ENCODE peak calls at places on chromosomes 2 and 18, in eight cellular contexts. I is lung, M is WERI-Rb-1, D is Panc1, N is IMR-90, C is brain microvascular endothelial cell, K is MM.1S, T is HL-60. V is an unnamed sample.

GRCh38 chr2:102915128-102915527 is 153.3 kb downstream of the TMEM182 start:
- DNase-seq in I (no peak), M (no peak), D (peak; percentile 7), N (peak; percentile 45), C (peak; percentile 1), K (no peak), T (no peak), V (peak; percentile 52)

GRCh38 chr18:79489048-79489899 is 93.5 kb downstream of the NFATC1 start:
- DNase-seq in I (no peak), M (no peak), D (no peak), N (no peak), C (no peak), K (no peak), T (no peak), V (no peak)

GRCh38 chr2:213001285-213001910 is 150.0 kb downstream of the IKZF2 start:
- DNase-seq in I (no peak), M (no peak), D (no peak), N (no peak), C (no peak), K (no peak), T (no peak), V (peak; percentile 13)

GRCh38 chr18:10195529-10195928 is 258.9 kb upstream of the APCDD1 start:
- DNase-seq in I (no peak), M (no peak), D (no peak), N (no peak), C (no peak), K (no peak), T (no peak), V (no peak)

GRCh38 chr2:123717616-123718279 is 307.3 kb upstream of the CNTNAP5 start:
- DNase-seq in I (no peak), M (no peak), D (no peak), N (no peak), C (no peak), K (no peak), T (no peak), V (no peak)

GRCh38 chr18:46810481-46811000 is 53.7 kb upstream of the ST8SIA5 start:
- DNase-seq in I (no peak), M (no peak), D (no peak), N (no peak), C (no peak), K (no peak), T (no peak), V (no peak)

GRCh38 chr2:100733344-100734187 is 86.4 kb upstream of the NPAS2 start:
- DNase-seq in I (peak; percentile 60), M (no peak), D (no peak), N (peak; percentile 75), C (peak; percentile 53), K (no peak), T (peak; percentile 95), V (peak; percentile 98)

GRCh38 chr2:177317857-177318256 is 53.3 kb upstream of the NFE2L2 start:
- DNase-seq in I (no peak), M (no peak), D (no peak), N (no peak), C (no peak), K (no peak), T (no peak), V (no peak)

GRCh38 chr2:38835015-38835601 is 40.6 kb downstream of the DHX57 start:
- DNase-seq in I (no peak), M (no peak), D (no peak), N (peak; percentile 28), C (peak; percentile 6), K (peak; percentile 34), T (peak; percentile 18), V (peak; percentile 31)

DNA sequence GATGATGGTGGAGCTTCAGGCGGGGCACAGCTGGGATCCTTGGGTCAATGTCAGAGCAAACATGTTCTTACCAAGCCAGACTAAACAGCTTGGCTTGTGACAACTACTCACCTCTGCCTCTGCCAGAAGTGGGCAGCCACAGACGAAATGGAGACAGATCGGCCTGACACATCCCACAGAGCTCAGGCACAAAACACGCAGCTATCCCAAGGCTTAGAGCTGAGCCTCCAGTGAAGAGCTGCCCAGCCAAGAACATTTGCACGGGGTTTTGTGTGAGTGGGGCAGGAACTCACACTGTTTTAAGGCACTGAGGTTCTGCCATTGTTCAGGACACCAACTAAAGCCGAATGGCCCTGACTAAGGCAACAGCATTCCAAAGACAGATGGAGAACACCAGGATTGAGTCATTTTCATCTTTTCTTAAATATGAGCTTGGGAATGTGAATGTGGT is 12.8 kb downstream of the PXDN start:
- DNase-seq in I (no peak), M (peak; percentile 16), D (no peak), N (peak; percentile 86), C (no peak), K (no peak), T (no peak), V (no peak)
- H3K4me3 ChIP-seq in I (no peak overlapping the region), M (no peak overlapping the region), D (no peak overlapping the region), N (no peak overlapping the region), C (no peak overlapping the region), K (no peak overlapping the region), T (no peak overlapping the region), V (no peak overlapping the region)

GRCh38 chr2:6067806-6068205 is 375.6 kb downstream of the SOX11 start:
- DNase-seq in I (no peak), M (no peak), D (no peak), N (no peak), C (no peak), K (no peak), T (no peak), V (no peak)

GRCh38 chr2:6065713-6066112 is 373.5 kb downstream of the SOX11 start:
- DNase-seq in I (no peak), M (no peak), D (no peak), N (no peak), C (no peak), K (no peak), T (no peak), V (no peak)

GRCh38 chr2:6067089-6067488 is 374.9 kb downstream of the SOX11 start:
- DNase-seq in I (no peak), M (no peak), D (no peak), N (no peak), C (no peak), K (peak; percentile 32), T (no peak), V (no peak)

GRCh38 chr2:6069354-6069753 is 377.2 kb downstream of the SOX11 start:
- DNase-seq in I (no peak), M (peak; percentile 49), D (no peak), N (peak; percentile 5), C (no peak), K (no peak), T (no peak), V (no peak)

DNA sequence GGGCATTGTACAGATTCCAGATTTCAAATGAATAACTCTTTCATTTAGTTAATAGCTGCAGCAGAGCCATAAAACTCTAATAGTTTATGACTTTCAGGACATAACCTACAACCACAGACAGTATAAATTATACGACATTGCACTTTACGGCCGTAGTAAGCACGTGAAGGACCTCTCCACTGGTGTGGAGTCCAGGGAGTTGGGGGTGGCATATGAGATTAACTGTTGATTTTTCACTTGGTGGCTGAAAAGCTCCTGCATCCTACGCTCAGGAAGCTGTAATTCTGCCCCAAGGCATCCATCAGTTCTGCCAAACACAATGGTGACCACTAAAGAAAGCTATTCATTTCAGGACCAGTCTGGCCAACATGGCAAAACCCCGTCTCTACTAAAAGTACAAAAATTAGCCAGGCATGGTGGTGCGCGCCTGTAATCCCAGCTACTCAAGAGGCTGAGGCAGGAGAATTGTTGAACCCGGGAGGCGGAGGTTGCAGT is 376.3 kb downstream of the SOX11 start:
- DNase-seq in I (no peak), M (no peak), D (no peak), N (no peak), C (no peak), K (no peak), T (no peak), V (no peak)
- TF ChIP-seq CTCF in I (no peak), M (no peak), D (no peak), N (no peak), C (no peak), K (no peak), T (no peak), V (no peak)

GRCh38 chr2:230922951-230923717 is 1.9 kb downstream of the GPR55 start:
- DNase-seq in I (no peak), M (no peak), D (no peak), N (no peak), C (no peak), K (no peak), T (no peak), V (no peak)

GRCh38 chr2:230925879-230926765 is 1.1 kb upstream of the GPR55 start:
- DNase-seq in I (no peak), M (no peak), D (no peak), N (no peak), C (no peak), K (peak; percentile 15), T (no peak), V (no peak)

GRCh38 chr2:230925443-230925878 is 419 bp upstream of the GPR55 start:
- DNase-seq in I (no peak), M (no peak), D (no peak), N (no peak), C (no peak), K (no peak), T (peak; percentile 10), V (no peak)

GRCh38 chr2:230924470-230925341 is at the start of gene GPR55:
- DNase-seq in I (no peak), M (peak; percentile 45), D (no peak), N (no peak), C (no peak), K (no peak), T (peak; percentile 77), V (no peak)

GRCh38 chr2:230924092-230924469 is 961 bp downstream of the GPR55 start:
- DNase-seq in I (no peak), M (no peak), D (no peak), N (no peak), C (no peak), K (no peak), T (no peak), V (no peak)
- H3K4me3 ChIP-seq in I (no peak overlapping the region), M (no peak overlapping the region), D (no peak overlapping the region), N (no peak overlapping the region), C (no peak overlapping the region), K (no peak overlapping the region), T (peak overlapping the region; percentile 36), V (no peak overlapping the region)

DNA sequence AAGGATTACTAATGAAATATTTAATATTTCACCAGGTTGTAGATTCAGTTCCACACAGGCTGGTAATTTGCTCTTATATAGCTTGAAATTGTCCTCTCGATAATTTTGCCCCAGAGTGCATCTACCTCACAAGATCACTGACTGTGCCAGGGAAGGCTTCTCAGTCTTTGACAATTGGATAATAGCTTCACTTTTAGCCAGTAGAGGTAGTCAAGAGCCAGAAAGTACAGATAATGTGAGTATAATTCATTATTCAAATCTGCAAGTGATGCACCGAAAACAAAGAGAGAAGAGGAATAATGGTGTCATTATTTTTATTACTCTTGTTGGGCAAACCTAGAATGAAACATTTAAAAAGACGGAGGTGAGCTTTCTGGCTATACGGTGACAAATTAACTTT is 292.8 kb downstream of the EN1 start:
- DNase-seq in I (no peak), M (no peak), D (no peak), N (no peak), C (no peak), K (no peak), T (no peak), V (peak; percentile 4)
- TF ChIP-seq CTCF in I (no peak), M (no peak), D (no peak), N (no peak), C (peak; percentile 16), K (no peak), T (no peak), V (peak; percentile 24)

GRCh38 chr2:191152841-191153240 is 2.0 kb upstream of the STAT4 start:
- DNase-seq in I (no peak), M (no peak), D (no peak), N (peak; percentile 75), C (peak; percentile 84), K (peak; percentile 77), T (no peak), V (peak; percentile 57)
- H3K4me3 ChIP-seq in I (no peak overlapping the region), M (no peak overlapping the region), D (no peak overlapping the region), N (no peak overlapping the region), C (no peak overlapping the region), K (no peak overlapping the region), T (no peak overlapping the region), V (no peak overlapping the region)